ENCODE peak calls at places on chromosomes 16 and 17, in nine cellular contexts. M is body of pancreas, S is lung, I is heart right ventricle, U is astrocyte, P is dorsolateral prefrontal cortex, L is cardiac muscle cell, R is adrenal gland, N is lower lobe of right lung. K is an unnamed sample.

GRCh38 chr16:15819046-15819445 is 37.8 kb downstream of the MYH11 start:
- DNase-seq in I (no peak), L (no peak), M (no peak), R (no peak), N (no peak), S (no peak), P (no peak), U (no peak), K (no peak)

GRCh38 chr17:17856386-17856785 is 19.6 kb upstream of the SREBF1 start:
- DNase-seq in R (no peak), M (no peak), N (no peak), U (no peak), I (no peak), L (no peak), P (no peak), S (no peak), K (no peak)

GRCh38 chr16:87337247-87337646 is 20.1 kb upstream of the C16orf95 start:
- DNase-seq in I (no peak), N (no peak), R (no peak), M (no peak), U (no peak), S (no peak), P (no peak), L (no peak), K (no peak)

GRCh38 chr17:57288034-57288752 is 31.9 kb downstream of the MSI2 start:
- DNase-seq in S (no peak), M (no peak), U (no peak), P (no peak), L (peak; percentile 16), I (no peak), N (no peak), R (peak; percentile 56), K (no peak)

GRCh38 chr17:60501589-60501988 is 24.5 kb downstream of the APPBP2 start:
- DNase-seq in R (no peak), N (no peak), M (no peak), I (no peak), L (no peak), S (no peak), P (no peak), U (no peak), K (no peak)

GRCh38 chr16:53741546-53741945 is 37.6 kb downstream of the FTO start:
- DNase-seq in N (no peak), I (no peak), R (no peak), L (no peak), M (no peak), P (no peak), U (no peak), S (no peak), K (no peak)

GRCh38 chr17:28334176-28334575 is 1.1 kb downstream of the IFT20 start:
- DNase-seq in S (no peak), U (no peak), R (no peak), N (no peak), P (no peak), M (no peak), I (no peak), L (peak; percentile 47), K (no peak)

GRCh38 chr17:29119265-29119664 is 60.9 kb downstream of the MYO18A start:
- DNase-seq in P (no peak), U (no peak), M (no peak), N (no peak), S (no peak), R (no peak), L (no peak), I (no peak), K (no peak)

GRCh38 chr17:74466111-74466784 is at the start of gene CD300A:
- DNase-seq in S (peak; percentile 63), L (no peak), M (peak; percentile 63), I (peak; percentile 45), P (no peak), R (peak; percentile 41), N (peak; percentile 82), U (no peak), K (no peak)

GRCh38 chr16:12087901-12088364 is 111.4 kb downstream of the SNX29 start:
- DNase-seq in I (peak; percentile 29), S (no peak), L (no peak), U (no peak), N (peak; percentile 65), P (no peak), R (no peak), M (no peak), K (no peak)

GRCh38 chr16:70777496-70777895 is 23.5 kb downstream of the VAC14 start:
- DNase-seq in I (no peak), S (no peak), U (no peak), R (no peak), L (no peak), N (no peak), M (no peak), P (no peak), K (no peak)

GRCh38 chr16:70778901-70779309 is 22.1 kb downstream of the VAC14 start:
- DNase-seq in P (no peak), U (peak; percentile 67), L (peak; percentile 86), N (no peak), I (peak; percentile 63), S (peak; percentile 40), R (peak; percentile 41), M (peak; percentile 38), K (peak; percentile 83)

GRCh38 chr16:70777973-70778406 is 23.0 kb downstream of the VAC14 start:
- DNase-seq in U (no peak), M (no peak), P (no peak), I (no peak), N (no peak), S (no peak), R (no peak), L (no peak), K (peak; percentile 21)

GRCh38 chr16:70780546-70780945 is 20.4 kb downstream of the VAC14 start:
- DNase-seq in M (no peak), N (no peak), P (no peak), L (no peak), U (no peak), R (no peak), I (no peak), S (no peak), K (no peak)

GRCh38 chr16:70779361-70779760 is 21.6 kb downstream of the VAC14 start:
- DNase-seq in L (no peak), I (no peak), M (no peak), P (no peak), N (no peak), S (no peak), R (no peak), U (no peak), K (no peak)
- H3K27ac ChIP-seq in L (peak overlapping the region; percentile 90), I (no peak overlapping the region), M (no peak overlapping the region), P (no peak overlapping the region), N (no peak overlapping the region), S (no peak overlapping the region), R (peak overlapping the region; percentile 3), U (no peak overlapping the region), K (no peak overlapping the region)

GRCh38 chr17:80861892-80862291 is 129.7 kb upstream of the CHMP6 start:
- DNase-seq in R (no peak), U (peak; percentile 23), I (peak; percentile 24), M (no peak), N (peak; percentile 28), S (no peak), L (peak; percentile 10), P (peak; percentile 79), K (peak; percentile 52)
- TF ChIP-seq CTCF in R (peak; percentile 26), U (peak; percentile 46), I (no peak), M (no peak), N (peak; percentile 24), S (no peak), L (peak; percentile 39), P (no peak), K (peak; percentile 73)

GRCh38 chr17:63960430-63960829 is 12.3 kb downstream of the SCN4A start:
- DNase-seq in N (no peak), P (no peak), L (no peak), U (no peak), I (no peak), M (no peak), R (no peak), S (no peak), K (no peak)

GRCh38 chr17:63963123-63963522 is 9.6 kb downstream of the SCN4A start:
- DNase-seq in U (no peak), M (no peak), R (no peak), I (peak; percentile 75), S (no peak), L (no peak), N (no peak), P (no peak), K (no peak)

GRCh38 chr17:63962298-63962744 is 10.4 kb downstream of the SCN4A start:
- DNase-seq in R (peak; percentile 42), P (no peak), I (no peak), U (no peak), M (no peak), N (no peak), S (no peak), L (no peak), K (no peak)

GRCh38 chr17:63960006-63960405 is 12.7 kb downstream of the SCN4A start:
- DNase-seq in I (no peak), U (no peak), P (no peak), N (no peak), R (no peak), S (no peak), L (no peak), M (no peak), K (no peak)

DNA sequence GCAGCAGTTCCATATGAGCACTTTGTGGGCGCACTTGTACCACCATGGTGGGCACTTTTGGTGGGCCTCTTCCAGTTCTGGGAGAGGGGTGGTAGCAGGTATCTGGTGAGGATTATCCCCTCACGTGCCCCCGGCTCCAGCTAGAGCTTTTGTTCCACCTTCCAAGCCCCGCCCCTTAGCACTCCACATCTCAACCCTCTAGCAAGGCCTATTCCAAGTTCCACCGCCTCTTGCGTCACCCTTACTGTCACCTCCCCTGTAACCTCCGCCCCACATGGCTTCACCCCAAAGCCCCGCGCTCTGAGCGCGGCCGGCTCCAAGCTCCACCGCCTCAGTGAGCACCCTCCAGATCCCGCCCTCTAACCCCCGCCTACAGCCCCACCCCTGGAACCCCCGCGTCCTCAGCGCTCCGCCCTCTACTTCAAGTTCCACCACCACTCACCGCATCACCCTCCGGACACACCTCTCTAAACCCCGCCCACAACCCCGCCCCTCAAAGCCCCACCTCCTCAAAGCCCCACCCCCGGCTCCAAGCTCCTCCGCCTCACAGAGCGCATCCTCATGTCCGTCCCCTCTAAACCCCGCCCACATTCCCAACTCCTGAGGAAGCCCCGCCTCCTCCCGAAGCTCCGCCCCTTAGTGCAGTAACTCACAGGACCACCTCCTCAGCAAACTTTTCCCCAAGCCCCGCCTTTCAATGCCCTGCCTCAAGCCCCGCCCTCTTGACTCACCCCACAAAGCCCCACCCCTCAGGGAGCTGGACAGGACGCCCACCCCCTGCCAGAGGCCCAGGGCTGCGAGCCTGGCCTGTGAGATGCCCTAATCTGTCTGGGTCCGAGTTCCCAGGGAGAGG is 11.1 kb downstream of the SCN4A start:
- DNase-seq in P (no peak), L (peak; percentile 90), U (peak; percentile 14), N (peak; percentile 73), R (peak; percentile 82), I (peak; percentile 70), S (peak; percentile 76), M (peak; percentile 69), K (peak; percentile 63)
- H3K27ac ChIP-seq in P (no peak overlapping the region), L (no peak overlapping the region), U (no peak overlapping the region), N (no peak overlapping the region), R (peak overlapping the region; percentile 52), I (peak overlapping the region; percentile 84), S (no peak overlapping the region), M (peak overlapping the region; percentile 15), K (no peak overlapping the region)

DNA sequence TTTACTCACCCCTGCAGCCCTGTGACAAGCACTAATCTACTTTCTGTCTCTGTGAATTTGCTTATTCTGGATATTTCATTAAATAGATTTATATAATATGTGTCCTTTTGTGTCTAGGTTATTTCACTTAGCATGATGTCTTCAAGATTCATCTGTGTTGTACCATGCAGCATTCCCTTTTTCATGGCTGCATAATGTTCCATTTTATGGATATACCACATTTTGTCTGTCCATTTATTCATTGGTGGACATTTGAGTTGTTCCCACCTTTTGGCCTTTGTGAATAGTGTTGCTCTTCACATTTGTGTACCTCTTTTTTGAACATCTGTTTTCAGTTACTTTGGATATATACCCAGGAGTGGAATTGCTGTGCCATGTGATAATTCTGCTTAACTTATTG is 110.3 kb downstream of the ELAC2 start:
- DNase-seq in R (no peak), P (no peak), N (no peak), S (no peak), I (no peak), U (no peak), L (no peak), M (no peak), K (no peak)
- TF ChIP-seq CTCF in R (no peak), P (no peak), N (no peak), S (no peak), I (no peak), U (no peak), L (no peak), M (no peak), K (no peak)